ENCODE peak calls at places on chromosomes 16 and 17, in seven cellular contexts. P is tibial nerve, H is uterus, E is NB4, C is body of pancreas, J is Peyer's patch, X is H54. Z is an unnamed sample.

GRCh38 chr16:78505544-78506371 is 406.3 kb downstream of the WWOX start:
- DNase-seq in P (peak), H (peak), E (no peak), C (peak), J (no peak), X (no peak), Z (no peak)

GRCh38 chr17:29844339-29845048 is 85.5 kb downstream of the SSH2 start:
- DNase-seq in P (no peak), H (no peak), E (no peak), C (no peak), J (no peak), X (no peak), Z (no peak)

GRCh38 chr16:27355610-27356009 is 41.8 kb downstream of the IL4R start:
- DNase-seq in P (peak), H (peak), E (peak), C (peak), J (no peak), X (peak), Z (peak)

GRCh38 chr17:58703887-58704286 is 11.5 kb downstream of the RAD51C start:
- DNase-seq in P (no peak), H (no peak), E (no peak), C (no peak), J (no peak), X (no peak), Z (no peak)

GRCh38 chr16:79171504-79172240 is 428.9 kb downstream of the MAF start:
- DNase-seq in P (no peak), H (no peak), E (no peak), C (no peak), J (no peak), X (no peak), Z (no peak)

GRCh38 chr17:4665027-4665426 is 23.5 kb upstream of the ALOX15 start:
- DNase-seq in P (no peak), H (no peak), E (no peak), C (no peak), J (no peak), X (no peak), Z (no peak)

GRCh38 chr16:11586856-11587642 is at the start of gene LITAF:
- DNase-seq in P (peak), H (peak), E (peak), C (peak), J (peak), X (peak), Z (peak)

GRCh38 chr17:57553991-57554825 is 190.9 kb downstream of the CCDC182 start:
- DNase-seq in P (no peak), H (no peak), E (no peak), C (no peak), J (no peak), X (no peak), Z (peak)

GRCh38 chr16:11090947-11091785 is 146.8 kb downstream of the CLEC16A start:
- DNase-seq in P (no peak), H (no peak), E (peak), C (no peak), J (no peak), X (no peak), Z (no peak)

GRCh38 chr17:79913451-79913850 is 74.2 kb upstream of the CBX4 start:
- DNase-seq in P (no peak), H (no peak), E (no peak), C (no peak), J (no peak), X (no peak), Z (no peak)

GRCh38 chr17:45096141-45096540 is 35.0 kb downstream of the NMT1 start:
- DNase-seq in P (no peak), H (no peak), E (peak), C (no peak), J (no peak), X (no peak), Z (peak)

GRCh38 chr17:18226284-18226945 is 980 bp downstream of the LLGL1 start:
- DNase-seq in P (no peak), H (peak), E (peak), C (no peak), J (no peak), X (no peak), Z (no peak)

GRCh38 chr16:50267651-50268050 is 1.3 kb downstream of the ADCY7 start:
- DNase-seq in P (no peak), H (no peak), E (peak), C (no peak), J (no peak), X (no peak), Z (no peak)

GRCh38 chr17:5793899-5794298 is 209.6 kb upstream of the NLRP1 start:
- DNase-seq in P (no peak), H (no peak), E (peak), C (no peak), J (no peak), X (no peak), Z (no peak)

DNA sequence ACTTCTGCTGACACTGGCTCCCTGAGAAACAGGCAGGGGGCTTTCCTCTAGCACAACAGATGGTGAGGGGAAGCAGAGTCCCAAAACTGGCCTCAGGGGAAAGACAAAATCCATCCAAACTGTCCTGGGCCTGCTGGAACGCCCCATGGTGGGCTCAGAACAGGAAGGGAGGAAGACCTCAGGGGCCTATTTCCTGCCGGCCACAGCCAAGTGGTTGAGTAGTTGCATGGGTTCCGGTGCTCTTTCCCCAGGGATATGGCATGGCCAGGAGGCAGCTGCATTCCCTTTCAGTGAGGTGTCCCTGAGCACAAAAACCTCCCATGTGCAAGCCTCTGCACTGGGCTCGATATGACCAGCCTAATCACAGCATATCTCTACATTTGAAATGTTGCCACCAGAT is 303.0 kb upstream of the IRX5 start:
- DNase-seq in P (no peak), H (no peak), E (peak), C (no peak), J (no peak), X (no peak), Z (no peak)
- TF ChIP-seq POLR2A in P (no peak), H (no peak), E (no peak), C (no peak), J (no peak), X (no peak), Z (no peak)

GRCh38 chr17:81512560-81512983 is at the start of gene ACTG1:
- DNase-seq in P (peak), H (peak), E (peak), C (peak), J (peak), X (peak), Z (peak)
- TF ChIP-seq POLR2A in P (peak), H (peak), E (peak), C (peak), J (peak), X (peak), Z (peak)

GRCh38 chr16:46689492-46690280 is at the start of gene ORC6:
- DNase-seq in P (peak), H (peak), E (peak), C (peak), J (peak), X (peak), Z (peak)
- TF ChIP-seq POLR2A in P (no peak), H (no peak), E (peak), C (no peak), J (peak), X (peak), Z (peak)

DNA sequence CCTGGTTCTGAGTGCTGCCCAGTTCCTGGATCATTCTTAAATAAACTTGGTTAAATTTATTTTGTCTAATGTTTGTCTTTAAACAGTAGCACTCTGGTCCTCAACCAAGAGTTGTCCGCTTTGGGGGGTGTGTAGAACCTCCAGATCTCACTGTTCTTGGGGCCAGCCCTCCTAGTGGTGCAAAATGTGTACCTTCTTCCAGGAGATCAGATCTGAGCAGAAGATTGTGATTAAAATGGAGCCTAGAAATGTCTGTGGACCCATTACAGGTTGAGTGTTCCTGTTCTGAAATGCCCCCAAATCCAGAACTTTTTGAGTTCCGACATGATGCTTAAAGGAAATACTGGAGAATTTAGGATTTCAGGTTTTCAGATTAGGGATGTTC is 46.0 kb upstream of the CLEC18A start:
- DNase-seq in P (no peak), H (no peak), E (no peak), C (no peak), J (no peak), X (no peak), Z (no peak)
- TF ChIP-seq POLR2A in P (no peak), H (no peak), E (no peak), C (no peak), J (no peak), X (no peak), Z (no peak)

GRCh38 chr16:84613408-84614071 is 4.3 kb downstream of the COTL1 start:
- DNase-seq in P (no peak), H (no peak), E (no peak), C (no peak), J (no peak), X (no peak), Z (no peak)
- TF ChIP-seq POLR2A in P (no peak), H (no peak), E (no peak), C (no peak), J (no peak), X (no peak), Z (no peak)

GRCh38 chr17:70624208-70624607 is 454.9 kb downstream of the KCNJ2 start:
- DNase-seq in P (no peak), H (no peak), E (peak), C (no peak), J (no peak), X (no peak), Z (no peak)
- TF ChIP-seq POLR2A in P (no peak), H (no peak), E (no peak), C (no peak), J (no peak), X (no peak), Z (no peak)

GRCh38 chr16:31130336-31130812 is 5.2 kb downstream of the PRSS8 start:
- DNase-seq in P (no peak), H (no peak), E (peak), C (peak), J (no peak), X (no peak), Z (no peak)

GRCh38 chr16:31130899-31131298 is 4.6 kb downstream of the PRSS8 start:
- DNase-seq in P (no peak), H (no peak), E (no peak), C (peak), J (no peak), X (no peak), Z (no peak)

GRCh38 chr16:31129568-31130335 is 5.8 kb downstream of the PRSS8 start:
- DNase-seq in P (no peak), H (peak), E (no peak), C (peak), J (no peak), X (no peak), Z (no peak)

GRCh38 chr16:31127182-31127581 is 8.3 kb downstream of the PRSS8 start:
- DNase-seq in P (no peak), H (no peak), E (no peak), C (no peak), J (no peak), X (no peak), Z (no peak)

GRCh38 chr16:31128711-31129567 is 6.6 kb downstream of the PRSS8 start:
- DNase-seq in P (no peak), H (no peak), E (peak), C (peak), J (no peak), X (no peak), Z (peak)
- TF ChIP-seq POLR2A in P (no peak), H (no peak), E (peak), C (peak), J (peak), X (no peak), Z (peak)

GRCh38 chr17:49696233-49696761 is 11.5 kb downstream of the SLC35B1 start:
- DNase-seq in P (no peak), H (no peak), E (peak), C (no peak), J (peak), X (no peak), Z (no peak)

GRCh38 chr17:49703557-49704277 is 4.0 kb downstream of the SLC35B1 start:
- DNase-seq in P (no peak), H (no peak), E (peak), C (no peak), J (no peak), X (peak), Z (peak)

GRCh38 chr17:49698005-49698404 is 9.8 kb downstream of the SLC35B1 start:
- DNase-seq in P (no peak), H (no peak), E (no peak), C (no peak), J (no peak), X (no peak), Z (no peak)

GRCh38 chr17:49700956-49701355 is 6.8 kb downstream of the SLC35B1 start:
- DNase-seq in P (no peak), H (no peak), E (no peak), C (no peak), J (no peak), X (no peak), Z (no peak)

DNA sequence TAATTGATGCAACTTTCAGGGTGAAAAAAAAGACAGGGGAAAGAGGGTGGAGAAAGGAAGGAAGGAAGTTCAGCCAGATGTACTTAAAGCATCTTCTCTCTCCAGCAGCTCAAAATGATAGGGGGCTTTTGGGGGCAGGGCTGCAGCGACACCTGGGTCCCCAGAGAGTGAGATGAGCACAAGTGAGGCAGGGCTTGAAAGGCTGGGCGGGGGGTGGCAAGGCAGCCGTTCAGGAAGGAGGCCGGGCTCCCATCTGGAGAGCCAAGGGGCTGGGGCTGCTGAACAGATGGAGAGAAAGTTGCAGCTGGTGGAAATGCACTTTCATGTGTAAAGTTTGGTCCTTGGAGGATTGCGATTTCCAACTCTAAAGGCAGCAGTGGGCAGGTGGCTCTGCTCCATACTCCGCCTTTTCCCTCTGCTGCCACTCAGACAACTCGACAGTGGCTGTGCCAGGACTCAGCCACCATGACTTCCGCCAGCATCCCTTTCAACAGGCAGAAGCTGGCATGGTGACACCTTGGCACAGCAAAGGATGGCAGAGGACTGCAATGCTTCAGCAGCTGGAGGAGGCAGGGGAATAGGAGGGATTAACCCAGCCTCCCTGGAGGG is 7.7 kb downstream of the SLC35B1 start:
- DNase-seq in P (no peak), H (no peak), E (no peak), C (no peak), J (no peak), X (no peak), Z (no peak)
- TF ChIP-seq POLR2A in P (no peak), H (no peak), E (no peak), C (no peak), J (no peak), X (no peak), Z (no peak)

DNA sequence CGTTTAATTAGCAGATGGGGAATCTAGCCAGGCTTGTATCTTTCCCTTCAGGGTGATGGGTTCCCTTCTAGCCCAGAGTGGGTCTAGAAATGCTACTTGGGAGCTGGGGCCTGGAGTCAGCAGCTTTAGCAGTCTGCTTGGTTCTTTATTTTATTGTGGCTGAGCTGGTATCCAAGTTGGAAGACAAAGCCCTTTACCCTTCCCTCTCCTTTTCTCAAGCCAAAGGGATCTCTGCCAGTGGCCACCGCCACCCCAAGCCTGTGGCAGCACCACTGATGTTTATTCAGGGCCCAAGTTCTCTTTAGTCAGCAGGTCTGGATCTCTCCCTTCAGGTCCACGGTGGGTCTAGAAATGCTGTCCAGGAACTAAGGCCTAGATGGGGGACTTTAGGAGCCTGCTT is 215.2 kb downstream of the SPECC1 start:
- DNase-seq in P (no peak), H (no peak), E (no peak), C (no peak), J (no peak), X (no peak), Z (no peak)
- TF ChIP-seq POLR2A in P (no peak), H (no peak), E (no peak), C (no peak), J (no peak), X (no peak), Z (no peak)